ENCODE peak calls at places on chromosome 14, in eight cellular contexts. G is endothelial cell of umbilical vein, M is right lobe of liver, V is heart left ventricle, D is HCT116, S is A549, F is uterus, N is Peyer's patch. I is an unnamed sample. For H3K4me1, the result is how much of the 10 kb centered on the place peaks cover.

GRCh38 chr14:69615471-69616407 is 4.3 kb downstream of the SUSD6 start:
- DNase-seq in N (no peak), D (no peak), M (no peak), V (peak), G (peak), F (peak), S (no peak), I (peak)

GRCh38 chr14:28382460-28383220 is 383.9 kb upstream of the FOXG1 start:
- DNase-seq in G (peak), M (no peak), S (peak), V (no peak), D (no peak), N (no peak), F (no peak), I (no peak)

GRCh38 chr14:73238262-73238852 is 1.1 kb downstream of the PAPLN start:
- DNase-seq in G (peak), S (no peak), M (no peak), F (no peak), N (peak), D (peak), V (no peak), I (no peak)

GRCh38 chr14:43625294-43625693 is 881.8 kb downstream of the FSCB start:
- DNase-seq in V (no peak), G (no peak), N (no peak), F (no peak), S (no peak), M (no peak), D (no peak), I (no peak)

GRCh38 chr14:104530651-104531050 is 48.9 kb upstream of the C14orf180 start:
- DNase-seq in G (no peak), M (no peak), N (peak), F (no peak), D (no peak), V (no peak), S (no peak), I (no peak)

GRCh38 chr14:69048456-69048855 is 69.4 kb upstream of the ACTN1 start:
- DNase-seq in S (no peak), N (no peak), V (peak), G (peak), M (peak), F (no peak), D (no peak), I (peak)

GRCh38 chr14:64654072-64654899 is 49.9 kb upstream of the PLEKHG3 start:
- DNase-seq in S (peak), N (no peak), D (no peak), M (no peak), F (no peak), G (peak), V (no peak), I (no peak)

GRCh38 chr14:63996016-63996415 is 143.2 kb downstream of the SYNE2 start:
- DNase-seq in S (no peak), D (no peak), F (no peak), G (no peak), V (no peak), N (no peak), M (no peak), I (no peak)

GRCh38 chr14:75752086-75752485 is 91.0 kb downstream of the TTLL5 start:
- DNase-seq in M (no peak), G (no peak), D (no peak), N (no peak), V (no peak), F (no peak), S (no peak), I (no peak)

GRCh38 chr14:98743536-98743935 is 528.5 kb downstream of the BCL11B start:
- DNase-seq in V (no peak), G (no peak), S (no peak), M (no peak), D (no peak), F (no peak), N (no peak), I (no peak)

GRCh38 chr14:57189070-57189469 is 79.6 kb downstream of the EXOC5 start:
- DNase-seq in D (peak), M (no peak), G (no peak), F (no peak), N (no peak), V (no peak), S (peak), I (peak)

GRCh38 chr14:92998957-92999356 is 76.0 kb downstream of the CHGA start:
- DNase-seq in V (no peak), D (no peak), M (peak), G (no peak), F (peak), N (no peak), S (no peak), I (peak)

GRCh38 chr14:72619071-72619710 is 274.7 kb downstream of the DPF3 start:
- DNase-seq in S (no peak), F (no peak), N (no peak), D (no peak), V (no peak), G (no peak), M (no peak), I (no peak)

GRCh38 chr14:90276627-90277367 is 20.4 kb downstream of the PSMC1 start:
- DNase-seq in V (no peak), D (no peak), N (no peak), G (no peak), F (no peak), S (no peak), M (no peak), I (peak)

GRCh38 chr14:102926104-102926503 is 3.6 kb downstream of the AMN start:
- DNase-seq in S (no peak), M (peak), N (no peak), D (no peak), F (no peak), G (no peak), V (no peak), I (no peak)

GRCh38 chr14:80954771-80955299 is 586 bp upstream of the TSHR start:
- DNase-seq in S (peak), N (peak), D (peak), F (peak), M (peak), V (peak), G (peak), I (peak)

GRCh38 chr14:23297878-23298277 is 4.8 kb downstream of the PPP1R3E start:
- DNase-seq in G (no peak), F (no peak), S (no peak), D (no peak), V (no peak), M (no peak), N (no peak), I (no peak)

GRCh38 chr14:61290686-61291085 is 9.5 kb upstream of the TMEM30B start:
- DNase-seq in S (no peak), F (no peak), N (no peak), V (no peak), G (no peak), D (no peak), M (no peak), I (no peak)

GRCh38 chr14:44379292-44379977 is 127.6 kb downstream of the FSCB start:
- DNase-seq in V (peak), N (no peak), S (no peak), G (no peak), M (no peak), D (no peak), F (no peak), I (no peak)

GRCh38 chr14:23632461-23633159 is 3.6 kb upstream of the DHRS2 start:
- DNase-seq in M (no peak), G (no peak), N (no peak), S (no peak), V (no peak), F (no peak), D (no peak), I (no peak)

GRCh38 chr14:60254176-60254575 is 5.2 kb downstream of the PPM1A start:
- DNase-seq in V (no peak), N (no peak), M (no peak), G (no peak), F (no peak), D (no peak), S (no peak), I (no peak)
- TF ChIP-seq CTCF in V (no peak), N (no peak), M (no peak), G (no peak), F (no peak), D (no peak), S (no peak), I (no peak)

GRCh38 chr14:52793061-52793460 is 1.7 kb upstream of the GNPNAT1 start:
- DNase-seq in M (no peak), S (no peak), D (no peak), N (no peak), V (no peak), F (no peak), G (no peak), I (no peak)

GRCh38 chr14:52790756-52791203 is 627 bp downstream of the GNPNAT1 start:
- DNase-seq in M (no peak), S (no peak), N (no peak), F (no peak), V (no peak), G (no peak), D (no peak), I (no peak)

GRCh38 chr14:52792097-52792415 is 649 bp upstream of the GNPNAT1 start:
- DNase-seq in F (no peak), G (no peak), S (no peak), V (no peak), M (no peak), D (no peak), N (no peak), I (no peak)

GRCh38 chr14:52790011-52790755 is 1.2 kb downstream of the GNPNAT1 start:
- DNase-seq in F (no peak), D (no peak), G (peak), M (no peak), V (no peak), S (peak), N (no peak), I (no peak)

GRCh38 chr14:52791204-52792096 is at the start of gene GNPNAT1:
- DNase-seq in M (peak), V (peak), F (peak), G (peak), N (peak), S (peak), D (peak), I (peak)
- TF ChIP-seq POLR2A in M (peak), V (no peak), F (peak), G (peak), N (peak), S (peak), D (peak), I (no peak)

GRCh38 chr14:21023817-21024667 is 819 bp downstream of the NDRG2 start:
- DNase-seq in M (peak), S (no peak), D (no peak), N (no peak), V (peak), F (no peak), G (no peak), I (no peak)

GRCh38 chr14:21022686-21023085 is 2.2 kb downstream of the NDRG2 start:
- DNase-seq in V (no peak), D (no peak), N (no peak), M (no peak), G (no peak), F (no peak), S (no peak), I (no peak)

GRCh38 chr14:21020977-21021545 is 3.8 kb downstream of the NDRG2 start:
- DNase-seq in G (no peak), M (no peak), F (no peak), D (no peak), N (no peak), S (no peak), V (no peak), I (no peak)

GRCh38 chr14:21024668-21025373 is at the start of gene NDRG2:
- DNase-seq in S (peak), V (peak), N (peak), F (peak), M (peak), D (no peak), G (no peak), I (peak)

DNA sequence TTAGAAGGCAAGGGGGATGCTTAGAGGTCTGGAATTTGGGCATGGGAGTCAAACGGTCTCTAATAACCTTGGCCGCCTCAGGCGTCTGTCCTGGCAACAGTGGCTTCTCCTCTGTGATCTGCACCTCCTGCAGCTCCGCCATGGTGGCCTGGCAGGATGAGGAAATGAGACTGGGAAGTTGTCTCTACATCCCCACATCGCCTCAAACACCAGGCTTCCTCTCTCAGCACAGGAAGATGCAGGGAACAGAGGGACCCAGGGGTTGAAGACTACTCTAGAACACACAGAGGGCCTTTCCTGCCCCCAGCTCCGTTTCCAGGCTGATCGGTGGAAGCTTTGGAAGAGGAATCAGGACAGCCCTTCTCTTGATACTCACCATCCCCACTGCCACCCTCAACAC is 1.7 kb downstream of the NDRG2 start:
- DNase-seq in D (no peak), S (no peak), F (no peak), M (no peak), G (no peak), V (peak), N (no peak), I (no peak)
- H3K4me1 ChIP-seq in D (under half), S (under half), F (under half), M (under half), G (under half), V (under half), N (under half), I (under half)

GRCh38 chr14:32530800-32531199 is 201.7 kb downstream of the AKAP6 start:
- DNase-seq in M (no peak), D (no peak), F (no peak), V (no peak), G (no peak), N (no peak), S (no peak), I (no peak)
- TF ChIP-seq CTCF in M (no peak), D (no peak), F (no peak), V (no peak), G (no peak), N (no peak), S (no peak), I (no peak)

GRCh38 chr14:76955575-76956252 is 72.8 kb downstream of the IRF2BPL start:
- DNase-seq in N (no peak), G (no peak), D (no peak), V (peak), S (peak), M (no peak), F (no peak), I (no peak)

GRCh38 chr14:76958020-76958965 is 70.2 kb downstream of the IRF2BPL start:
- DNase-seq in M (no peak), V (no peak), D (no peak), N (no peak), S (no peak), G (peak), F (no peak), I (no peak)

GRCh38 chr14:76954791-76955190 is 73.7 kb downstream of the IRF2BPL start:
- DNase-seq in G (peak), N (no peak), D (no peak), F (no peak), S (no peak), V (no peak), M (no peak), I (no peak)

GRCh38 chr14:76957224-76957881 is 71.2 kb downstream of the IRF2BPL start:
- DNase-seq in V (no peak), D (no peak), F (no peak), N (no peak), S (no peak), M (no peak), G (peak), I (no peak)

DNA sequence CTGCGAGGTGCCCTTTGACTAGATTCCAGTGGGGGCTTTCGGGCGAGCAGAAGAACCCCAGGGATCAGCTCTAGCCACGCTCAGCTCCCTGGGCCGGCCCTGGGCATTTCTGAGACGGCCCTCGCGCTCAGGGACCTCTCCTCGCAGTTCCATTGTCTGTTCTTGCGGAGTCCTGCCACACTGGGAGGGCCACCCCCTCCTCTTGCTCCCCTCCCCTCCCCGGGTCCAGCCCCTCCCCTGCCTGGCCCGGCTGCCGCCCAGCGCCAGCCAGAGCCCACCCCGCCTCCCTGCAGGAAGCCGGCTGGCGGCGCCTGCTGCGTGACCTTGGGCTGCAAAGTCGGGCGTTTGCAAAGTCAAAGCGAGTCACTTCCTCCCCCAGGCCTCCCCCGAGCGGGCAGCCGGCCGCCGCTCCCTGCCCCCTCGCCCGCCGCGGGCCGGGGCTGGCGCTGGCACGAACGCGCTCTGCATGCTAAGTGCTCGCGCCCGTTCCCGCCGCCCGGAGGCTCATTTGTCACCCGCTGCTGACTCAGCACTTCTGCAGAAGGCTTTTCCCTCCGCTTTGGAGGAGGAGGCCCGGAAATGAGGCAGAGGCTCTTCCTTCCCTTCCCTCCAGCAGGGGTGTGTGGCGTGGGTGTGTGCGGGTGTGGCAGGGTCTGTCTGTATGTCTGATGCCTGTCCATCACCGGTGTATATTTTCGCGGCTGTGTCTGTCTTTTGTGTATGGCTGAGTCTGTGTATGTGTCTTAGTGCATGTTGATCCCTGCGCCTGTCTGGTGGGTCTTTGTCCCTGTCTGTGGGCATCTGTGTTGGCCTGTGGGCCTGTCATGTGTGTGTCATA is 72.0 kb downstream of the IRF2BPL start:
- DNase-seq in F (peak), N (peak), G (peak), M (peak), D (peak), V (peak), S (peak), I (peak)
- TF ChIP-seq POLR2A in F (no peak), N (peak), G (peak), M (peak), D (no peak), V (no peak), S (peak), I (no peak)